ENCODE peak calls at places on chromosome 21, in ten cellular contexts. One of them, this sample, is unnamed.

GRCh38 chr21:34073032-34073748 is at the start of the genes MRPS6 and SLC5A3:
- DNase-seq in AG10803: peak
- DNase-seq in epithelial cell of esophagus: peak
- DNase-seq in breast epithelium: peak
- DNase-seq in neural progenitor cell: peak
- DNase-seq in left ventricle myocardium inferior: peak
- DNase-seq in dorsolateral prefrontal cortex: peak
- DNase-seq in GM12865: peak
- DNase-seq in heart right ventricle: peak
- DNase-seq in CD8-positive, alpha-beta T cell: peak
- DNase-seq in this sample: peak

GRCh38 chr21:46052703-46053651 is 44.9 kb upstream of the COL6A2 start:
- DNase-seq in heart right ventricle: no peak
- DNase-seq in CD8-positive, alpha-beta T cell: peak
- DNase-seq in breast epithelium: peak
- DNase-seq in dorsolateral prefrontal cortex: no peak
- DNase-seq in GM12865: no peak
- DNase-seq in AG10803: peak
- DNase-seq in neural progenitor cell: no peak
- DNase-seq in left ventricle myocardium inferior: no peak
- DNase-seq in epithelial cell of esophagus: peak
- DNase-seq in this sample: no peak

GRCh38 chr21:36004441-36004840 is 55.9 kb downstream of the SETD4 start:
- DNase-seq in left ventricle myocardium inferior: no peak
- DNase-seq in CD8-positive, alpha-beta T cell: no peak
- DNase-seq in epithelial cell of esophagus: no peak
- DNase-seq in AG10803: peak
- DNase-seq in GM12865: no peak
- DNase-seq in heart right ventricle: no peak
- DNase-seq in breast epithelium: no peak
- DNase-seq in dorsolateral prefrontal cortex: no peak
- DNase-seq in neural progenitor cell: no peak
- DNase-seq in this sample: no peak

GRCh38 chr21:33063907-33064622 is 5.9 kb upstream of the OLIG1 start:
- DNase-seq in epithelial cell of esophagus: no peak
- DNase-seq in heart right ventricle: no peak
- DNase-seq in neural progenitor cell: peak
- DNase-seq in left ventricle myocardium inferior: no peak
- DNase-seq in AG10803: no peak
- DNase-seq in breast epithelium: no peak
- DNase-seq in GM12865: no peak
- DNase-seq in dorsolateral prefrontal cortex: no peak
- DNase-seq in CD8-positive, alpha-beta T cell: no peak
- DNase-seq in this sample: peak

GRCh38 chr21:37338671-37339526 is 27.7 kb upstream of the DYRK1A start:
- DNase-seq in AG10803: peak
- DNase-seq in left ventricle myocardium inferior: peak
- DNase-seq in breast epithelium: no peak
- DNase-seq in epithelial cell of esophagus: peak
- DNase-seq in dorsolateral prefrontal cortex: no peak
- DNase-seq in GM12865: no peak
- DNase-seq in neural progenitor cell: no peak
- DNase-seq in CD8-positive, alpha-beta T cell: no peak
- DNase-seq in heart right ventricle: peak
- DNase-seq in this sample: no peak

GRCh38 chr21:42039911-42040351 is 29.8 kb upstream of the ZBTB21 start:
- DNase-seq in heart right ventricle: no peak
- DNase-seq in GM12865: no peak
- DNase-seq in neural progenitor cell: peak
- DNase-seq in AG10803: peak
- DNase-seq in CD8-positive, alpha-beta T cell: no peak
- DNase-seq in dorsolateral prefrontal cortex: no peak
- DNase-seq in breast epithelium: no peak
- DNase-seq in left ventricle myocardium inferior: peak
- DNase-seq in epithelial cell of esophagus: no peak
- DNase-seq in this sample: no peak

GRCh38 chr21:41345934-41346685 is 15.7 kb upstream of the MX2 start:
- DNase-seq in AG10803: no peak
- DNase-seq in dorsolateral prefrontal cortex: no peak
- DNase-seq in heart right ventricle: no peak
- DNase-seq in CD8-positive, alpha-beta T cell: no peak
- DNase-seq in epithelial cell of esophagus: no peak
- DNase-seq in left ventricle myocardium inferior: no peak
- DNase-seq in GM12865: no peak
- DNase-seq in neural progenitor cell: no peak
- DNase-seq in breast epithelium: no peak
- DNase-seq in this sample: no peak

GRCh38 chr21:42724226-42724920 is 71.0 kb downstream of the PDE9A start:
- DNase-seq in heart right ventricle: peak
- DNase-seq in GM12865: no peak
- DNase-seq in epithelial cell of esophagus: peak
- DNase-seq in neural progenitor cell: no peak
- DNase-seq in CD8-positive, alpha-beta T cell: no peak
- DNase-seq in breast epithelium: no peak
- DNase-seq in AG10803: peak
- DNase-seq in left ventricle myocardium inferior: no peak
- DNase-seq in dorsolateral prefrontal cortex: no peak
- DNase-seq in this sample: no peak

GRCh38 chr21:17925000-17925610 is 105.9 kb upstream of the C21orf91 start:
- DNase-seq in neural progenitor cell: peak
- DNase-seq in dorsolateral prefrontal cortex: peak
- DNase-seq in breast epithelium: no peak
- DNase-seq in left ventricle myocardium inferior: no peak
- DNase-seq in CD8-positive, alpha-beta T cell: peak
- DNase-seq in heart right ventricle: peak
- DNase-seq in epithelial cell of esophagus: peak
- DNase-seq in GM12865: peak
- DNase-seq in AG10803: peak
- DNase-seq in this sample: peak

GRCh38 chr21:39020751-39021474 is 162.3 kb downstream of the PSMG1 start:
- DNase-seq in left ventricle myocardium inferior: peak
- DNase-seq in GM12865: no peak
- DNase-seq in CD8-positive, alpha-beta T cell: no peak
- DNase-seq in heart right ventricle: no peak
- DNase-seq in epithelial cell of esophagus: peak
- DNase-seq in breast epithelium: peak
- DNase-seq in AG10803: peak
- DNase-seq in neural progenitor cell: no peak
- DNase-seq in dorsolateral prefrontal cortex: no peak
- DNase-seq in this sample: peak

GRCh38 chr21:46092026-46092764 is 5.7 kb upstream of the COL6A2 start:
- DNase-seq in epithelial cell of esophagus: no peak
- DNase-seq in heart right ventricle: peak
- DNase-seq in left ventricle myocardium inferior: peak
- DNase-seq in dorsolateral prefrontal cortex: no peak
- DNase-seq in neural progenitor cell: no peak
- DNase-seq in CD8-positive, alpha-beta T cell: peak
- DNase-seq in GM12865: no peak
- DNase-seq in breast epithelium: peak
- DNase-seq in AG10803: peak
- DNase-seq in this sample: no peak

GRCh38 chr21:36584980-36585940 is 105.3 kb upstream of the CLDN14 start:
- DNase-seq in left ventricle myocardium inferior: no peak
- DNase-seq in neural progenitor cell: no peak
- DNase-seq in AG10803: no peak
- DNase-seq in epithelial cell of esophagus: peak
- DNase-seq in breast epithelium: no peak
- DNase-seq in CD8-positive, alpha-beta T cell: peak
- DNase-seq in heart right ventricle: no peak
- DNase-seq in dorsolateral prefrontal cortex: no peak
- DNase-seq in GM12865: peak
- DNase-seq in this sample: no peak

GRCh38 chr21:41680444-41681335 is 86.2 kb downstream of the RIPK4 start:
- DNase-seq in CD8-positive, alpha-beta T cell: no peak
- DNase-seq in AG10803: no peak
- DNase-seq in epithelial cell of esophagus: peak
- DNase-seq in heart right ventricle: no peak
- DNase-seq in GM12865: no peak
- DNase-seq in neural progenitor cell: no peak
- DNase-seq in dorsolateral prefrontal cortex: no peak
- DNase-seq in breast epithelium: no peak
- DNase-seq in left ventricle myocardium inferior: no peak
- DNase-seq in this sample: peak

GRCh38 chr21:16330340-16331319 is 600.8 kb downstream of the USP25 start:
- DNase-seq in left ventricle myocardium inferior: no peak
- DNase-seq in dorsolateral prefrontal cortex: no peak
- DNase-seq in breast epithelium: no peak
- DNase-seq in AG10803: peak
- DNase-seq in heart right ventricle: peak
- DNase-seq in epithelial cell of esophagus: peak
- DNase-seq in CD8-positive, alpha-beta T cell: no peak
- DNase-seq in GM12865: peak
- DNase-seq in neural progenitor cell: peak
- DNase-seq in this sample: no peak

GRCh38 chr21:40827509-40827908 is 19.4 kb downstream of the DSCAM start:
- DNase-seq in neural progenitor cell: no peak
- DNase-seq in breast epithelium: no peak
- DNase-seq in epithelial cell of esophagus: no peak
- DNase-seq in CD8-positive, alpha-beta T cell: no peak
- DNase-seq in GM12865: no peak
- DNase-seq in left ventricle myocardium inferior: no peak
- DNase-seq in dorsolateral prefrontal cortex: no peak
- DNase-seq in AG10803: no peak
- DNase-seq in heart right ventricle: no peak
- DNase-seq in this sample: no peak

DNA sequence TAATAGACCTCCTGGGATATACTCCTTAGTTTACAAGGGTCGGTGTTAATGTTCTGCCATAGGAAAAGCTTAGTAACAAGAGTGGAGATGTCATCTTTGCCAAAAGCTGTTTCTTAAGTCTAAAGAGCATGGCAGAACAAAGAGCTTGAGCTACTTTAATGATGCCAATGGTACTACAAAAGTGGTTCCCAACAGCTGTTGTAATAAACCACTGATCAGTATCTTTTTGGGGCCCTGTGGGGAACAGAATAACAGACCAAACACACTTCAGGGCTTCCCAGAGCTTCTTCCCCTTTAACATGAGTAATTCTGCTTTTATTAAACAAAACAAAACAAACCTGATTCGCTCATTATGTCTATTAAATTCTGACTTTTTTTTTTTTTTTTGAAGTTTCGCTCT is 116.2 kb downstream of the NCAM2 start:
- DNase-seq in neural progenitor cell: no peak
- DNase-seq in AG10803: no peak
- DNase-seq in heart right ventricle: no peak
- DNase-seq in left ventricle myocardium inferior: no peak
- DNase-seq in GM12865: no peak
- DNase-seq in breast epithelium: no peak
- DNase-seq in CD8-positive, alpha-beta T cell: no peak
- DNase-seq in dorsolateral prefrontal cortex: no peak
- DNase-seq in epithelial cell of esophagus: no peak
- DNase-seq in this sample: no peak
- TF ChIP-seq CTCF in neural progenitor cell: no peak
- TF ChIP-seq CTCF in AG10803: no peak
- TF ChIP-seq CTCF in heart right ventricle: no peak
- TF ChIP-seq CTCF in left ventricle myocardium inferior: no peak
- TF ChIP-seq CTCF in GM12865: no peak
- TF ChIP-seq CTCF in breast epithelium: no peak
- TF ChIP-seq CTCF in CD8-positive, alpha-beta T cell: no peak
- TF ChIP-seq CTCF in dorsolateral prefrontal cortex: no peak
- TF ChIP-seq CTCF in epithelial cell of esophagus: no peak
- TF ChIP-seq CTCF in this sample: no peak

GRCh38 chr21:26185446-26185845 is 14.9 kb upstream of the APP start:
- DNase-seq in CD8-positive, alpha-beta T cell: no peak
- DNase-seq in epithelial cell of esophagus: no peak
- DNase-seq in GM12865: no peak
- DNase-seq in AG10803: peak
- DNase-seq in heart right ventricle: no peak
- DNase-seq in left ventricle myocardium inferior: no peak
- DNase-seq in breast epithelium: no peak
- DNase-seq in neural progenitor cell: no peak
- DNase-seq in dorsolateral prefrontal cortex: no peak
- DNase-seq in this sample: no peak
- H3K4me3 ChIP-seq in CD8-positive, alpha-beta T cell: no peak
- H3K4me3 ChIP-seq in epithelial cell of esophagus: no peak
- H3K4me3 ChIP-seq in GM12865: no peak
- H3K4me3 ChIP-seq in AG10803: no peak
- H3K4me3 ChIP-seq in heart right ventricle: no peak
- H3K4me3 ChIP-seq in left ventricle myocardium inferior: no peak
- H3K4me3 ChIP-seq in breast epithelium: no peak
- H3K4me3 ChIP-seq in neural progenitor cell: no peak
- H3K4me3 ChIP-seq in dorsolateral prefrontal cortex: no peak
- H3K4me3 ChIP-seq in this sample: no peak

GRCh38 chr21:31660134-31660565 is 657 bp downstream of the SOD1 start:
- DNase-seq in dorsolateral prefrontal cortex: no peak
- DNase-seq in left ventricle myocardium inferior: no peak
- DNase-seq in breast epithelium: no peak
- DNase-seq in CD8-positive, alpha-beta T cell: peak
- DNase-seq in heart right ventricle: peak
- DNase-seq in AG10803: peak
- DNase-seq in GM12865: peak
- DNase-seq in epithelial cell of esophagus: no peak
- DNase-seq in neural progenitor cell: peak
- DNase-seq in this sample: peak
- TF ChIP-seq CTCF in dorsolateral prefrontal cortex: no peak
- TF ChIP-seq CTCF in left ventricle myocardium inferior: no peak
- TF ChIP-seq CTCF in breast epithelium: no peak
- TF ChIP-seq CTCF in CD8-positive, alpha-beta T cell: no peak
- TF ChIP-seq CTCF in heart right ventricle: no peak
- TF ChIP-seq CTCF in AG10803: no peak
- TF ChIP-seq CTCF in GM12865: no peak
- TF ChIP-seq CTCF in epithelial cell of esophagus: no peak
- TF ChIP-seq CTCF in neural progenitor cell: no peak
- TF ChIP-seq CTCF in this sample: no peak

DNA sequence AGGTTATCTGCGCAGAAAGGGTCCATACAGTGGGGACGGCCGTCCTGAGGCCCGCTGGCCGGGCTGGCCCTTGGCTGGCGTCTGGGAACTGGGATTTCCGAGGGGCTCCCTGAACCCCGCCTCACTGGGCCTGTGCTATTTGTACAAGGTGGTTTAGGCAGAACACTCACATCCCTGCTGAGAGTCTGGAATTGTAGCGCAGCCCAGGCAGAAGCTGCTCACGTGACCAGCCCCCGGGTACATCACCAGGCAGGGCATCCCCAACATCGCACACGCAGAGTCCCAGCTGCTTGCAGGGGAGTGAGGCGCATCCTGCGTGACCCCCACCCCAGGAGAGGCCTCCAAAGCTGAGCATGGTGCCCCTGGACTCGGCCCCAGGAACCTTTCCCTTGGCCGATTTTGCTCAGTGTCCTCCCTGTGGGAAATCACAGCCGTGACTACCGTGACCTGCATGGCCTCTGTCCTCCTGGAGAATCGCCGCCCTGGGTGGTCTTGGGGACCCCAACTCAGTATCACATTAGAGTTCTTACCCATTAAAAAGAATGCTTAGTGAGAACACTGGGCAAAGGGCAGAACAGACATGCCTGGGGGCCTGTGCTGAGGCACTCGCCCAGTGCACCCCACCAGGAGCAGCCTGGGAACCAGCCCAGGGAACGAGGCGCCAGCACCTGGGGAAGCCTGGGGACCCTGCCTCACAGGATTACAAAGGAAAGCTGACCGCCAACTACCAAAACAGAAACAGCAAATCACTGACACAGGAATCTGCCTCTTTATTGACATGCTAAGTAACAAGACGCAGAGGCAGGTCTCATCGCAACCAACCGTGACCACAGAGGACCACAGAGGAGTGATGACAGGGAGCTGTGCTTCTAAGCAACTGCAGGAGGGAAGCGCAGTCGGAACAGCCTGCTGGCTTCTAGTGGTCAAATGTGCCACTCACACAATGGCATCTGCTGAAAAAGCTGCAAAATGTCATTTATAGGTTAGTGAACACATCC is 33.5 kb downstream of the UBE2G2 start:
- DNase-seq in breast epithelium: no peak
- DNase-seq in epithelial cell of esophagus: no peak
- DNase-seq in AG10803: no peak
- DNase-seq in dorsolateral prefrontal cortex: no peak
- DNase-seq in neural progenitor cell: peak
- DNase-seq in heart right ventricle: no peak
- DNase-seq in CD8-positive, alpha-beta T cell: no peak
- DNase-seq in GM12865: no peak
- DNase-seq in left ventricle myocardium inferior: no peak
- DNase-seq in this sample: peak
- H3K4me3 ChIP-seq in breast epithelium: no peak
- H3K4me3 ChIP-seq in epithelial cell of esophagus: no peak
- H3K4me3 ChIP-seq in AG10803: no peak
- H3K4me3 ChIP-seq in dorsolateral prefrontal cortex: no peak
- H3K4me3 ChIP-seq in neural progenitor cell: no peak
- H3K4me3 ChIP-seq in heart right ventricle: no peak
- H3K4me3 ChIP-seq in CD8-positive, alpha-beta T cell: no peak
- H3K4me3 ChIP-seq in GM12865: no peak
- H3K4me3 ChIP-seq in left ventricle myocardium inferior: no peak
- H3K4me3 ChIP-seq in this sample: no peak

This sample was measured in endodermal cell.